ENCODE peak calls at places on chromosomes 11 and 22, in seven cellular contexts. Q is activated CD4-positive, CD25-positive, alpha-beta regulatory T cell treated with anti-CD3 and anti-CD28 coated beads, Interleukin-2, amount 50 U/mL, for 72 hours; D is fibroblast of the conjunctiva; L is Peyer's patch; F is heart left ventricle; U is cardiac muscle cell; B is GM23248. S is an unnamed sample.

GRCh38 chr11:17605736-17606135 is 58.7 kb downstream of the OTOG start:
- DNase-seq in Q (no peak), D (no peak), L (no peak), F (no peak), U (no peak), B (no peak), S (no peak)

GRCh38 chr22:29213481-29213880 is 7.8 kb downstream of the EMID1 start:
- DNase-seq in Q (no peak), D (no peak), L (no peak), F (no peak), U (no peak), B (no peak), S (no peak)

GRCh38 chr11:45850446-45850845 is 3.2 kb downstream of the CRY2 start:
- DNase-seq in Q (no peak), D (no peak), L (no peak), F (no peak), U (peak), B (peak), S (no peak)

GRCh38 chr11:134665571-134666268 is 253.7 kb upstream of the B3GAT1 start:
- DNase-seq in Q (no peak), D (no peak), L (no peak), F (no peak), U (no peak), B (no peak), S (no peak)

GRCh38 chr11:96648991-96649390 is 259.2 kb downstream of the JRKL start:
- DNase-seq in Q (no peak), D (no peak), L (no peak), F (no peak), U (no peak), B (no peak), S (no peak)

GRCh38 chr22:47293368-47294221 is 531.1 kb downstream of the TBC1D22A start:
- DNase-seq in Q (no peak), D (no peak), L (peak), F (no peak), U (no peak), B (no peak), S (no peak)

GRCh38 chr11:115409691-115410220 is 94.5 kb downstream of the CADM1 start:
- DNase-seq in Q (no peak), D (no peak), L (no peak), F (no peak), U (no peak), B (no peak), S (no peak)

GRCh38 chr11:28863422-28863821 is 755.2 kb downstream of the METTL15 start:
- DNase-seq in Q (no peak), D (no peak), L (no peak), F (no peak), U (no peak), B (no peak), S (no peak)

GRCh38 chr11:44793350-44794090 is 66.8 kb downstream of the TSPAN18 start:
- DNase-seq in Q (no peak), D (no peak), L (no peak), F (no peak), U (peak), B (no peak), S (no peak)

S was measured in GM13977.